ENCODE peak calls at places on chromosomes 2 and 18, in ten cellular contexts. One of them, this sample, is unnamed. For H3K4me1, the result is how much of the 10 kb centered on the place peaks cover.

GRCh38 chr2:183868707-183869106 is 729.6 kb upstream of the ZNF804A start:
- DNase-seq in suprapubic skin: no peak
- DNase-seq in A549: no peak
- DNase-seq in transverse colon: no peak
- DNase-seq in GM12878: no peak
- DNase-seq in H1: no peak
- DNase-seq in K562: no peak
- DNase-seq in sigmoid colon: no peak
- DNase-seq in tibial nerve: no peak
- DNase-seq in stomach: no peak
- DNase-seq in this sample: no peak

GRCh38 chr2:235229236-235229635 is 264.6 kb upstream of the AGAP1 start:
- DNase-seq in stomach: no peak
- DNase-seq in A549: no peak
- DNase-seq in transverse colon: no peak
- DNase-seq in sigmoid colon: no peak
- DNase-seq in tibial nerve: no peak
- DNase-seq in H1: no peak
- DNase-seq in K562: no peak
- DNase-seq in suprapubic skin: no peak
- DNase-seq in GM12878: no peak
- DNase-seq in this sample: no peak

GRCh38 chr2:47225061-47225783 is 70.1 kb upstream of the STPG4 start:
- DNase-seq in tibial nerve: peak
- DNase-seq in K562: peak
- DNase-seq in GM12878: no peak
- DNase-seq in H1: no peak
- DNase-seq in sigmoid colon: peak
- DNase-seq in stomach: peak
- DNase-seq in transverse colon: peak
- DNase-seq in suprapubic skin: no peak
- DNase-seq in A549: no peak
- DNase-seq in this sample: peak

GRCh38 chr2:68730828-68731227 is 3.8 kb upstream of the ARHGAP25 start:
- DNase-seq in transverse colon: no peak
- DNase-seq in sigmoid colon: no peak
- DNase-seq in A549: no peak
- DNase-seq in K562: no peak
- DNase-seq in H1: no peak
- DNase-seq in GM12878: no peak
- DNase-seq in stomach: no peak
- DNase-seq in suprapubic skin: no peak
- DNase-seq in tibial nerve: no peak
- DNase-seq in this sample: no peak

GRCh38 chr18:26813043-26813442 is 52.5 kb downstream of the AQP4 start:
- DNase-seq in A549: peak
- DNase-seq in tibial nerve: no peak
- DNase-seq in suprapubic skin: no peak
- DNase-seq in stomach: peak
- DNase-seq in H1: peak
- DNase-seq in sigmoid colon: no peak
- DNase-seq in GM12878: peak
- DNase-seq in K562: no peak
- DNase-seq in transverse colon: peak
- DNase-seq in this sample: peak

GRCh38 chr2:75828826-75829225 is 118.1 kb upstream of the GCFC2 start:
- DNase-seq in stomach: no peak
- DNase-seq in tibial nerve: no peak
- DNase-seq in transverse colon: no peak
- DNase-seq in A549: no peak
- DNase-seq in H1: no peak
- DNase-seq in sigmoid colon: no peak
- DNase-seq in GM12878: no peak
- DNase-seq in K562: no peak
- DNase-seq in suprapubic skin: no peak
- DNase-seq in this sample: no peak

GRCh38 chr2:142270291-142270690 is 139.5 kb upstream of the LRP1B start:
- DNase-seq in stomach: no peak
- DNase-seq in H1: no peak
- DNase-seq in tibial nerve: no peak
- DNase-seq in K562: no peak
- DNase-seq in sigmoid colon: no peak
- DNase-seq in GM12878: no peak
- DNase-seq in transverse colon: no peak
- DNase-seq in A549: no peak
- DNase-seq in suprapubic skin: no peak
- DNase-seq in this sample: no peak

GRCh38 chr2:128731994-128732650 is 413.5 kb upstream of the HS6ST1 start:
- DNase-seq in A549: no peak
- DNase-seq in GM12878: no peak
- DNase-seq in suprapubic skin: no peak
- DNase-seq in tibial nerve: no peak
- DNase-seq in K562: no peak
- DNase-seq in sigmoid colon: no peak
- DNase-seq in stomach: no peak
- DNase-seq in H1: no peak
- DNase-seq in transverse colon: no peak
- DNase-seq in this sample: no peak

GRCh38 chr2:111069722-111070121 is 51.0 kb upstream of the BCL2L11 start:
- DNase-seq in suprapubic skin: no peak
- DNase-seq in K562: peak
- DNase-seq in H1: no peak
- DNase-seq in transverse colon: no peak
- DNase-seq in sigmoid colon: no peak
- DNase-seq in A549: no peak
- DNase-seq in GM12878: no peak
- DNase-seq in tibial nerve: no peak
- DNase-seq in stomach: no peak
- DNase-seq in this sample: no peak

GRCh38 chr2:111068435-111069058 is 52.2 kb upstream of the BCL2L11 start:
- DNase-seq in GM12878: no peak
- DNase-seq in H1: no peak
- DNase-seq in A549: no peak
- DNase-seq in sigmoid colon: no peak
- DNase-seq in K562: no peak
- DNase-seq in stomach: no peak
- DNase-seq in transverse colon: peak
- DNase-seq in suprapubic skin: no peak
- DNase-seq in tibial nerve: no peak
- DNase-seq in this sample: no peak

GRCh38 chr2:111061192-111061591 is 59.5 kb upstream of the BCL2L11 start:
- DNase-seq in suprapubic skin: no peak
- DNase-seq in tibial nerve: no peak
- DNase-seq in sigmoid colon: no peak
- DNase-seq in H1: no peak
- DNase-seq in GM12878: no peak
- DNase-seq in A549: no peak
- DNase-seq in K562: no peak
- DNase-seq in transverse colon: no peak
- DNase-seq in stomach: no peak
- DNase-seq in this sample: no peak

GRCh38 chr2:111062417-111062816 is 58.3 kb upstream of the BCL2L11 start:
- DNase-seq in H1: no peak
- DNase-seq in K562: no peak
- DNase-seq in sigmoid colon: no peak
- DNase-seq in tibial nerve: no peak
- DNase-seq in A549: no peak
- DNase-seq in suprapubic skin: no peak
- DNase-seq in GM12878: no peak
- DNase-seq in transverse colon: no peak
- DNase-seq in stomach: no peak
- DNase-seq in this sample: no peak

DNA sequence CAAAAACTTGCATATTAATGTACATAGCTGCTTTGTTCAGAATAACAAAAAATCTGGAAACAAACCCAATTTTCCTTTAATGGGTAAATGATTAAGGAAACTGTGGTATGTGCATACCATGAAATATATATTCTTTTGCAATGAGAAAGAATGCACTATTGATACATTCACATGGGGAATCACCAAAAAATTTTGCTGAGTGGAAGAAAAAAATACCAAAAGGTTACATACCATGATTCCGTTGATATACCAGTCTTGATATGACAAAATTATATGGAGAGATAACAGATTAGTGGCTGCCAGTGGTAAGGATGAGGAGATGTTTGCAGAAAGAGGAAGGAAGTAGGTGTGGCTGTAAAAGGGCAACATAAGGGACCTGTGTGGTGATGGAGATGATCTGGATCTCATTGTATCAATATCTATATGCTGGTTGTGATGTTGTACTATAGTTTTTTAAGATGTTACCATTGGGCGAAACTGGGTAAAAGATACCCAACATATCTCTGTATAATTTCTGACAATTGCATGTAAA is 54.6 kb upstream of the BCL2L11 start:
- DNase-seq in transverse colon: no peak
- DNase-seq in sigmoid colon: no peak
- DNase-seq in tibial nerve: no peak
- DNase-seq in H1: no peak
- DNase-seq in stomach: no peak
- DNase-seq in GM12878: no peak
- DNase-seq in A549: no peak
- DNase-seq in K562: no peak
- DNase-seq in suprapubic skin: no peak
- DNase-seq in this sample: no peak
- H3K4me1 ChIP-seq in transverse colon: under half
- H3K4me1 ChIP-seq in sigmoid colon: under half
- H3K4me1 ChIP-seq in tibial nerve: under half
- H3K4me1 ChIP-seq in H1: under half
- H3K4me1 ChIP-seq in stomach: under half
- H3K4me1 ChIP-seq in GM12878: under half
- H3K4me1 ChIP-seq in A549: under half
- H3K4me1 ChIP-seq in K562: under half
- H3K4me1 ChIP-seq in suprapubic skin: under half
- H3K4me1 ChIP-seq in this sample: under half

GRCh38 chr2:25561136-25561850 is 112.1 kb downstream of the DTNB start:
- DNase-seq in sigmoid colon: no peak
- DNase-seq in A549: no peak
- DNase-seq in GM12878: no peak
- DNase-seq in tibial nerve: no peak
- DNase-seq in H1: no peak
- DNase-seq in K562: no peak
- DNase-seq in transverse colon: no peak
- DNase-seq in suprapubic skin: no peak
- DNase-seq in stomach: no peak
- DNase-seq in this sample: no peak
- H3K4me3 ChIP-seq in sigmoid colon: no peak
- H3K4me3 ChIP-seq in A549: no peak
- H3K4me3 ChIP-seq in GM12878: no peak
- H3K4me3 ChIP-seq in tibial nerve: no peak
- H3K4me3 ChIP-seq in H1: no peak
- H3K4me3 ChIP-seq in K562: no peak
- H3K4me3 ChIP-seq in transverse colon: no peak
- H3K4me3 ChIP-seq in suprapubic skin: no peak
- H3K4me3 ChIP-seq in stomach: no peak
- H3K4me3 ChIP-seq in this sample: no peak

GRCh38 chr2:113697516-113697915 is 58.9 kb downstream of the SLC35F5 start:
- DNase-seq in A549: no peak
- DNase-seq in sigmoid colon: no peak
- DNase-seq in H1: no peak
- DNase-seq in suprapubic skin: no peak
- DNase-seq in K562: no peak
- DNase-seq in tibial nerve: no peak
- DNase-seq in GM12878: no peak
- DNase-seq in transverse colon: no peak
- DNase-seq in stomach: no peak
- DNase-seq in this sample: no peak

GRCh38 chr2:113699048-113699447 is 57.4 kb downstream of the SLC35F5 start:
- DNase-seq in stomach: no peak
- DNase-seq in GM12878: peak
- DNase-seq in transverse colon: no peak
- DNase-seq in sigmoid colon: no peak
- DNase-seq in tibial nerve: no peak
- DNase-seq in H1: no peak
- DNase-seq in suprapubic skin: no peak
- DNase-seq in A549: no peak
- DNase-seq in K562: no peak
- DNase-seq in this sample: no peak

GRCh38 chr2:113703404-113704299 is 52.8 kb downstream of the SLC35F5 start:
- DNase-seq in transverse colon: peak
- DNase-seq in H1: no peak
- DNase-seq in sigmoid colon: no peak
- DNase-seq in suprapubic skin: no peak
- DNase-seq in stomach: no peak
- DNase-seq in GM12878: no peak
- DNase-seq in tibial nerve: no peak
- DNase-seq in A549: no peak
- DNase-seq in K562: no peak
- DNase-seq in this sample: no peak

GRCh38 chr2:113705982-113706523 is 50.4 kb downstream of the SLC35F5 start:
- DNase-seq in H1: no peak
- DNase-seq in GM12878: no peak
- DNase-seq in A549: no peak
- DNase-seq in suprapubic skin: no peak
- DNase-seq in tibial nerve: no peak
- DNase-seq in sigmoid colon: no peak
- DNase-seq in K562: no peak
- DNase-seq in stomach: no peak
- DNase-seq in transverse colon: no peak
- DNase-seq in this sample: peak

DNA sequence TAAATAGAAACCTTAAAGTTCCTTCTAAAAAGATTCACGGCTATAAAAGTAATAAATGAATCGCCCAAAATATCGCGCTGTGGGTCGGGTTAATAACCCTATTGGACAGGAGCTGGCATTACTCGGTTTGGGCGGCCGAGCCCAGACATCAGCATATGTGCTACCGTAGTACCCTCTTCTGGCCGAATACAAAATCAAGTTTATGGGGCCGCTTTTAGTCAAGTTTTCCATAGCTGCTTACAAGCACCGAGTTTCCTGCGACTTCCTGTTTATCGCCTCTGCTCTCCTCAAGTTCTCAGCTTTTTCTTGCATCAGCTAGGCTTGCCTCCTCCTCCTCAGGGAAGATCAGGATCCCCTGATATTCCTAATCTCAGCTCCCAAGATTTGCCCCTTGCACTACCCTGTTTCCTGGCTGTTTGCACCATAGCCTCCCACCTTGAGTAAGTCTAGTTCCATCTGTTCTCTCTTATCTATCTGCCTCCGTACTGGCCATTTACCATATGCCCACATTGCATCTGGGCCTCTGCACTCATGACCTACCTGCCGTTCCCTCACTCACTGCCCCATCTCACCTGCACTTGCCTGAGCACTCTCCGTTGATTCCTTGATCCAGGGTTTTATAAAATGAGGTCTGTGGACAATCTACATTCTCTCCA is 56.1 kb downstream of the SLC35F5 start:
- DNase-seq in tibial nerve: no peak
- DNase-seq in GM12878: peak
- DNase-seq in stomach: no peak
- DNase-seq in sigmoid colon: no peak
- DNase-seq in A549: no peak
- DNase-seq in H1: peak
- DNase-seq in K562: peak
- DNase-seq in suprapubic skin: no peak
- DNase-seq in transverse colon: no peak
- DNase-seq in this sample: no peak
- TF ChIP-seq EP300 in tibial nerve: no peak
- TF ChIP-seq EP300 in GM12878: no peak
- TF ChIP-seq EP300 in stomach: no peak
- TF ChIP-seq EP300 in sigmoid colon: no peak
- TF ChIP-seq EP300 in A549: no peak
- TF ChIP-seq EP300 in H1: no peak
- TF ChIP-seq EP300 in K562: no peak
- TF ChIP-seq EP300 in suprapubic skin: no peak
- TF ChIP-seq EP300 in transverse colon: no peak
- TF ChIP-seq EP300 in this sample: no peak

GRCh38 chr2:236688563-236689392 is 119.2 kb downstream of the ACKR3 start:
- DNase-seq in GM12878: no peak
- DNase-seq in K562: no peak
- DNase-seq in A549: no peak
- DNase-seq in transverse colon: no peak
- DNase-seq in suprapubic skin: no peak
- DNase-seq in tibial nerve: no peak
- DNase-seq in stomach: no peak
- DNase-seq in sigmoid colon: no peak
- DNase-seq in H1: no peak
- DNase-seq in this sample: no peak

GRCh38 chr2:236689393-236689700 is 119.7 kb downstream of the ACKR3 start:
- DNase-seq in stomach: no peak
- DNase-seq in H1: no peak
- DNase-seq in tibial nerve: no peak
- DNase-seq in suprapubic skin: no peak
- DNase-seq in K562: no peak
- DNase-seq in A549: no peak
- DNase-seq in GM12878: no peak
- DNase-seq in transverse colon: no peak
- DNase-seq in sigmoid colon: no peak
- DNase-seq in this sample: no peak

GRCh38 chr2:236690726-236691125 is 121.1 kb downstream of the ACKR3 start:
- DNase-seq in H1: no peak
- DNase-seq in transverse colon: no peak
- DNase-seq in K562: no peak
- DNase-seq in GM12878: no peak
- DNase-seq in sigmoid colon: no peak
- DNase-seq in tibial nerve: no peak
- DNase-seq in suprapubic skin: no peak
- DNase-seq in A549: no peak
- DNase-seq in stomach: no peak
- DNase-seq in this sample: no peak

GRCh38 chr2:236691799-236692167 is 122.2 kb downstream of the ACKR3 start:
- DNase-seq in transverse colon: no peak
- DNase-seq in tibial nerve: no peak
- DNase-seq in A549: no peak
- DNase-seq in H1: no peak
- DNase-seq in K562: no peak
- DNase-seq in suprapubic skin: no peak
- DNase-seq in stomach: no peak
- DNase-seq in sigmoid colon: no peak
- DNase-seq in GM12878: no peak
- DNase-seq in this sample: no peak

GRCh38 chr2:236689981-236690380 is 120.4 kb downstream of the ACKR3 start:
- DNase-seq in K562: no peak
- DNase-seq in suprapubic skin: no peak
- DNase-seq in tibial nerve: no peak
- DNase-seq in stomach: no peak
- DNase-seq in GM12878: no peak
- DNase-seq in transverse colon: no peak
- DNase-seq in A549: no peak
- DNase-seq in H1: no peak
- DNase-seq in sigmoid colon: no peak
- DNase-seq in this sample: no peak
- H3K4me1 ChIP-seq in K562: under half
- H3K4me1 ChIP-seq in suprapubic skin: under half
- H3K4me1 ChIP-seq in tibial nerve: under half
- H3K4me1 ChIP-seq in stomach: under half
- H3K4me1 ChIP-seq in GM12878: under half
- H3K4me1 ChIP-seq in transverse colon: under half
- H3K4me1 ChIP-seq in A549: under half
- H3K4me1 ChIP-seq in H1: under half
- H3K4me1 ChIP-seq in sigmoid colon: under half
- H3K4me1 ChIP-seq in this sample: under half